ENCODE peak calls at places on chromosomes 6 and 20, in six cellular contexts. S is SK-N-SH, E is mammary epithelial cell, A is PC-9, F is H9, G is neural progenitor cell. X is an unnamed sample.

GRCh38 chr6:21928715-21929298 is 335.3 kb downstream of the SOX4 start:
- DNase-seq in S (no peak), E (no peak), A (no peak), F (no peak), G (no peak), X (no peak)

GRCh38 chr20:44904377-44904776 is 5.5 kb upstream of the PABPC1L start:
- DNase-seq in S (no peak), E (no peak), A (no peak), F (no peak), G (no peak), X (no peak)

GRCh38 chr6:141562801-141563763 is 569.6 kb upstream of the GJE1 start:
- DNase-seq in S (peak), E (peak), A (peak), F (peak), G (peak), X (peak)

GRCh38 chr6:138776659-138777058 is 3.1 kb downstream of the CCDC28A start:
- DNase-seq in S (no peak), E (no peak), A (no peak), F (no peak), G (no peak), X (no peak)

GRCh38 chr20:33392016-33392415 is 9.3 kb downstream of the CDK5RAP1 start:
- DNase-seq in S (no peak), E (no peak), A (no peak), F (no peak), G (no peak), X (no peak)

GRCh38 chr20:33832113-33832853 is 21.1 kb downstream of the CHMP4B start:
- DNase-seq in S (no peak), E (no peak), A (no peak), F (no peak), G (peak), X (no peak)

GRCh38 chr6:151044465-151045441 is 179.3 kb downstream of the MTHFD1L start:
- DNase-seq in S (peak), E (no peak), A (peak), F (no peak), G (peak), X (no peak)

GRCh38 chr6:162343902-162344226 is 383.7 kb downstream of the PRKN start:
- DNase-seq in S (no peak), E (peak), A (no peak), F (no peak), G (no peak), X (no peak)

GRCh38 chr20:12554416-12554815 is 454.4 kb upstream of the SPTLC3 start:
- DNase-seq in S (no peak), E (peak), A (no peak), F (no peak), G (no peak), X (no peak)

GRCh38 chr6:135801755-135802154 is 49.7 kb upstream of the PDE7B start:
- DNase-seq in S (no peak), E (no peak), A (no peak), F (no peak), G (no peak), X (no peak)

GRCh38 chr6:163661271-163661671 is 246.8 kb downstream of the QKI start:
- DNase-seq in S (no peak), E (no peak), A (no peak), F (no peak), G (no peak), X (peak)

GRCh38 chr20:1304711-1305515 is 24.0 kb downstream of the SDCBP2 start:
- DNase-seq in S (no peak), E (no peak), A (no peak), F (no peak), G (no peak), X (no peak)

GRCh38 chr20:25271486-25272222 is 23.8 kb downstream of the PYGB start:
- DNase-seq in S (no peak), E (no peak), A (no peak), F (no peak), G (no peak), X (no peak)

GRCh38 chr20:37920270-37920669 is 17.3 kb downstream of the VSTM2L start:
- DNase-seq in S (no peak), E (no peak), A (no peak), F (no peak), G (no peak), X (no peak)

GRCh38 chr20:38152175-38153010 is 12.7 kb downstream of the TGM2 start:
- DNase-seq in S (peak), E (no peak), A (peak), F (no peak), G (no peak), X (peak)

GRCh38 chr20:36485286-36485685 is 56.0 kb upstream of the MYL9 start:
- DNase-seq in S (no peak), E (no peak), A (no peak), F (no peak), G (no peak), X (no peak)

GRCh38 chr6:158818580-158819212 is 472 bp downstream of the EZR start:
- DNase-seq in S (peak), E (peak), A (peak), F (peak), G (peak), X (peak)

GRCh38 chr6:97049254-97050004 is 124.9 kb downstream of the KLHL32 start:
- DNase-seq in S (no peak), E (peak), A (no peak), F (no peak), G (no peak), X (peak)
- H3K4me2 ChIP-seq in S (no peak), E (peak), A (no peak), F (no peak), G (no peak), X (peak)

GRCh38 chr20:46939031-46939430 is 44.4 kb downstream of the EYA2 start:
- DNase-seq in S (peak), E (no peak), A (peak), F (peak), G (peak), X (peak)
- H2AFZ ChIP-seq in S (no peak), E (no peak), A (no peak), F (no peak), G (no peak), X (no peak)

GRCh38 chr6:131107166-131107565 is 28.1 kb upstream of the AKAP7 start:
- DNase-seq in S (no peak), E (peak), A (peak), F (no peak), G (no peak), X (no peak)
- H3K4me2 ChIP-seq in S (no peak), E (no peak), A (no peak), F (no peak), G (no peak), X (no peak)

GRCh38 chr6:40587240-40588069 is at the start of gene LRFN2:
- DNase-seq in S (peak), E (peak), A (no peak), F (peak), G (peak), X (no peak)
- H2AFZ ChIP-seq in S (peak), E (peak), A (no peak), F (no peak), G (peak), X (no peak)

GRCh38 chr6:38310061-38310460 is 329.7 kb downstream of the BTBD9 start:
- DNase-seq in S (no peak), E (peak), A (no peak), F (no peak), G (no peak), X (no peak)

GRCh38 chr6:38307730-38308129 is 332.0 kb downstream of the BTBD9 start:
- DNase-seq in S (peak), E (no peak), A (no peak), F (no peak), G (no peak), X (peak)

GRCh38 chr6:38305995-38306681 is 333.6 kb downstream of the BTBD9 start:
- DNase-seq in S (no peak), E (no peak), A (no peak), F (no peak), G (no peak), X (no peak)

GRCh38 chr6:38311201-38311600 is 328.5 kb downstream of the BTBD9 start:
- DNase-seq in S (no peak), E (no peak), A (no peak), F (no peak), G (no peak), X (no peak)

GRCh38 chr6:38306915-38307314 is 332.8 kb downstream of the BTBD9 start:
- DNase-seq in S (no peak), E (no peak), A (no peak), F (no peak), G (no peak), X (peak)
- H3K4me2 ChIP-seq in S (no peak), E (no peak), A (no peak), F (no peak), G (no peak), X (peak)

GRCh38 chr6:159960485-159960884 is 8.4 kb upstream of the IGF2R start:
- DNase-seq in S (no peak), E (no peak), A (no peak), F (no peak), G (no peak), X (no peak)

GRCh38 chr6:159961523-159961922 is 7.4 kb upstream of the IGF2R start:
- DNase-seq in S (no peak), E (peak), A (peak), F (no peak), G (no peak), X (no peak)

GRCh38 chr6:159959976-159960384 is 8.9 kb upstream of the IGF2R start:
- DNase-seq in S (no peak), E (no peak), A (no peak), F (no peak), G (no peak), X (no peak)

GRCh38 chr6:159955945-159956361 is 12.9 kb upstream of the IGF2R start:
- DNase-seq in S (no peak), E (no peak), A (no peak), F (no peak), G (no peak), X (no peak)

DNA sequence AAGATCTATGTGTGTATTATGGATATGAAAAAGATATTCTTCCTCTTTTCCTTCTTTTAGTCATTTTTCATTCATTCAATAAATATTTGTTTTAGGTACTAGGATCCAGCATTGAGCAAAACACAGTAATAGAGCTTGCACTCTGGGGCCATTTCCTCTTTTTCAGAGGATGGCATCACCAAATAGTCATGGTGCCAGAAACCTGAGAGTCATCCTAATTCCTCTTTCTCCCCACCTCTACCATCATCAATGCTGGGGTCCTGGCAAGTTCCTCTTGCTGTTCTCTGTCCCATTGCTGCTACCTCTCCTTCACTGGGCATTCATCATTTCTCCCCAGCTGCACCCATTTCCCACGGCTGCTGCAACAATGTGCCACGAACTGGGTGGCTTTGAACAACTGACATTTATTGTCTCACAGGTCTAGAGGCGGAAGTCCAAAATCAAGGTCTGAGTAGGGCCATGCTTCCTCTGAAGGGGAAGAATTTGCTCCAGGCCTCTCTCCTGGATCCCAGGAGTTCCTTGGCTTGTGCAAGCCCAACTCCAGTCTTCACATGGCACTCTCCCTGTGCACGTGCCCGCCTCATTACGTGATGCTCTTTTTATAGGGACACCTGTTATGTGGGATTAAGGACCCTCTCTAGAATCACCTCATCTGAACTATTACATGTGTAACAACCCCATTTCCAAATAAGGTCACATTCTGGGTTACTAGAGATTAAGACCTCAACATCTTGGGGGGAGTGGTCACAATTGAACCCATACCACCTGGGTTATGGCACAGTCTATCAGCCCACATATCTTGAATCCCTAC is 9.5 kb upstream of the IGF2R start:
- DNase-seq in S (no peak), E (no peak), A (no peak), F (no peak), G (no peak), X (no peak)
- H2AFZ ChIP-seq in S (no peak), E (no peak), A (no peak), F (no peak), G (no peak), X (no peak)

GRCh38 chr6:7912024-7912423 is 1.4 kb upstream of the TXNDC5 start:
- DNase-seq in S (no peak), E (no peak), A (no peak), F (no peak), G (no peak), X (no peak)
- H3K4me2 ChIP-seq in S (no peak), E (no peak), A (no peak), F (no peak), G (no peak), X (peak)

GRCh38 chr20:53736757-53737403 is 143.2 kb upstream of the ZNF217 start:
- DNase-seq in S (no peak), E (peak), A (peak), F (no peak), G (no peak), X (peak)
- H2AFZ ChIP-seq in S (peak), E (peak), A (peak), F (no peak), G (peak), X (peak)

GRCh38 chr6:14981960-14982359 is 263.9 kb upstream of the JARID2 start:
- DNase-seq in S (no peak), E (no peak), A (no peak), F (no peak), G (no peak), X (peak)

GRCh38 chr6:14983599-14984296 is 262.1 kb upstream of the JARID2 start:
- DNase-seq in S (no peak), E (peak), A (no peak), F (no peak), G (no peak), X (no peak)

GRCh38 chr6:14985366-14985765 is 260.5 kb upstream of the JARID2 start:
- DNase-seq in S (no peak), E (no peak), A (no peak), F (no peak), G (no peak), X (no peak)

GRCh38 chr6:14986370-14986769 is 259.5 kb upstream of the JARID2 start:
- DNase-seq in S (no peak), E (no peak), A (no peak), F (no peak), G (no peak), X (no peak)

DNA sequence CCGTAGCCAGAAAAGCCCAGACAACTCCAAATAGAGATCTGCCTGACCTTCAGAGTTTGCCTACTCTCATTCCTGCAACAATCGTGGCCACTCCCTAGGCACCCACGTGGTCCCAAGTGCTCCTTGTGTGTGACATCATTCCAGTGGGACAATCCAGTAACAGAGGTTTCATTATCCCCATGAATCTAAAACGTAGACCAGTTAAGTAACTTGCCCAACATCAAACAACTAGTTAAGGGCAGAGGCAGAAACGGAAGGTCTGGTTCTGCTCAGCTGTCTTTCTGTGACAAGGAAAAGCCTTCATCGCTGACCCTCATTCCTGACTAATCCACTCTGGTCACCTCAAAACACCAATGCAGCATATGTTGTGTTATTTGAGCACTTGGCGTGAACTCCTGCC is 261.4 kb upstream of the JARID2 start:
- DNase-seq in S (no peak), E (no peak), A (no peak), F (no peak), G (no peak), X (no peak)
- H3K4me2 ChIP-seq in S (no peak), E (no peak), A (no peak), F (no peak), G (no peak), X (no peak)

X was measured in OCI-LY7.